ENCODE peak calls at places on chromosomes 4 and X, in nine cellular contexts. A is bronchial epithelial cell; D is ecto neural progenitor cell; W is stimulated activated CD4-positive, alpha-beta T cell treated with anti-CD3 and anti-CD28 coated beads, Interleukin-1b, Interleukin-23, amount 100 ng/mL, for 24 hours; I is activated naive CD4-positive, alpha-beta T cell; C is GM12865; V is NCI-H748 treated with DMSO at 0.1 percent for 48 hours; P is astrocyte of the hippocampus; Y is AG10803. K is an unnamed sample.

GRCh38 chr4:96649536-96649935 is 809.6 kb downstream of the PDHA2 start:
- DNase-seq in A (peak; percentile 49), D (no peak), W (no peak), I (no peak), C (no peak), V (no peak), P (peak; percentile 49), Y (no peak), K (peak; percentile 4)

GRCh38 chr4:76435689-76436176 is 704 bp downstream of the SHROOM3 start:
- DNase-seq in A (no peak), D (no peak), W (no peak), I (no peak), C (no peak), V (no peak), P (peak; percentile 70), Y (no peak), K (no peak)

GRCh38 chr4:1105067-1105466 is 8.3 kb downstream of the RNF212 start:
- DNase-seq in A (no peak), D (no peak), W (no peak), I (no peak), C (no peak), V (no peak), P (no peak), Y (no peak), K (no peak)

GRCh38 chr4:110106946-110107325 is 91.5 kb downstream of the ELOVL6 start:
- DNase-seq in A (peak; percentile 87), D (no peak), W (no peak), I (no peak), C (peak; percentile 60), V (no peak), P (peak; percentile 69), Y (peak; percentile 61), K (peak; percentile 36)

GRCh38 chr4:118967393-118967792 is 78.7 kb downstream of the SYNPO2 start:
- DNase-seq in A (peak; percentile 37), D (no peak), W (no peak), I (no peak), C (peak; percentile 26), V (no peak), P (peak; percentile 63), Y (peak; percentile 56), K (peak; percentile 54)

GRCh38 chr4:89404530-89404929 is 96.9 kb upstream of the GPRIN3 start:
- DNase-seq in A (no peak), D (no peak), W (no peak), I (no peak), C (no peak), V (no peak), P (no peak), Y (no peak), K (no peak)

GRCh38 chr4:89906316-89906715 is 11.7 kb downstream of the MMRN1 start:
- DNase-seq in A (no peak), D (no peak), W (no peak), I (no peak), C (no peak), V (no peak), P (no peak), Y (no peak), K (no peak)

GRCh38 chrX:101450951-101451350 is 34.3 kb upstream of the ARMCX4 start:
- DNase-seq in A (no peak), D (no peak), W (no peak), I (no peak), C (no peak), V (no peak), P (no peak), Y (peak; percentile 65), K (no peak)

GRCh38 chr4:78777556-78777900 is 1.4 kb downstream of the BMP2K start:
- DNase-seq in A (no peak), D (no peak), W (no peak), I (no peak), C (no peak), V (no peak), P (no peak), Y (no peak), K (no peak)

GRCh38 chrX:23667239-23668177 is at the start of gene PRDX4:
- DNase-seq in A (peak; percentile 58), D (peak; percentile 96), W (peak; percentile 70), I (peak; percentile 35), C (peak; percentile 93), V (peak; percentile 49), P (peak; percentile 94), Y (peak; percentile 85), K (peak; percentile 61)

GRCh38 chr4:184514121-184514988 is 40.0 kb upstream of the IRF2 start:
- DNase-seq in A (peak; percentile 72), D (no peak), W (peak; percentile 53), I (no peak), C (peak; percentile 97), V (no peak), P (peak; percentile 89), Y (peak; percentile 88), K (peak; percentile 62)

GRCh38 chr4:14862881-14863280 is 139.4 kb upstream of the CPEB2 start:
- DNase-seq in A (no peak), D (peak; percentile 57), W (no peak), I (no peak), C (no peak), V (no peak), P (peak; percentile 43), Y (no peak), K (no peak)

GRCh38 chr4:26073886-26074560 is 160.0 kb downstream of the SMIM20 start:
- DNase-seq in A (no peak), D (no peak), W (no peak), I (no peak), C (no peak), V (no peak), P (no peak), Y (no peak), K (no peak)

GRCh38 chr4:26636458-26636857 is 52.6 kb downstream of the TBC1D19 start:
- DNase-seq in A (no peak), D (no peak), W (no peak), I (no peak), C (no peak), V (no peak), P (no peak), Y (no peak), K (no peak)

GRCh38 chr4:7911044-7911578 is 28.6 kb downstream of the AFAP1 start:
- DNase-seq in A (peak; percentile 61), D (peak; percentile 78), W (no peak), I (no peak), C (no peak), V (no peak), P (peak; percentile 60), Y (peak; percentile 96), K (no peak)

GRCh38 chrX:146614693-146615524 is 194.7 kb upstream of the CXorf51B start:
- DNase-seq in A (no peak), D (no peak), W (no peak), I (no peak), C (no peak), V (no peak), P (no peak), Y (no peak), K (no peak)

GRCh38 chr4:158938462-158939044 is 164.3 kb upstream of the RAPGEF2 start:
- DNase-seq in A (no peak), D (no peak), W (no peak), I (no peak), C (no peak), V (no peak), P (peak; percentile 76), Y (peak; percentile 93), K (peak; percentile 41)

GRCh38 chrX:19462231-19462630 is 53.1 kb downstream of the MAP3K15 start:
- DNase-seq in A (no peak), D (no peak), W (no peak), I (no peak), C (no peak), V (no peak), P (peak; percentile 4), Y (no peak), K (no peak)

GRCh38 chr4:101136373-101137370 is 210.7 kb downstream of the PPP3CA start:
- DNase-seq in A (peak; percentile 26), D (no peak), W (no peak), I (no peak), C (no peak), V (peak; percentile 73), P (no peak), Y (no peak), K (no peak)

GRCh38 chrX:1717326-1717725 is 102.5 kb downstream of the ASMT start:
- DNase-seq in A (no peak), D (no peak), W (no peak), I (no peak), C (no peak), V (no peak), P (no peak), Y (no peak), K (no peak)

GRCh38 chr4:103443324-103443723 is 245.2 kb upstream of the CENPE start:
- DNase-seq in A (peak; percentile 77), D (no peak), W (no peak), I (no peak), C (no peak), V (peak; percentile 8), P (peak; percentile 23), Y (peak; percentile 2), K (no peak)

GRCh38 chr4:87843936-87844335 is 11.2 kb downstream of the MEPE start:
- DNase-seq in A (peak; percentile 51), D (no peak), W (no peak), I (no peak), C (no peak), V (no peak), P (no peak), Y (peak; percentile 82), K (no peak)

GRCh38 chr4:8913858-8914460 is 42.3 kb upstream of the HMX1 start:
- DNase-seq in A (no peak), D (peak; percentile 33), W (no peak), I (no peak), C (no peak), V (no peak), P (no peak), Y (no peak), K (no peak)

GRCh38 chr4:81314196-81314896 is 99.3 kb upstream of the PRKG2 start:
- DNase-seq in A (peak; percentile 1), D (no peak), W (no peak), I (no peak), C (peak; percentile 46), V (no peak), P (no peak), Y (peak; percentile 68), K (no peak)

GRCh38 chrX:130170752-130171445 is 863 bp upstream of the RAB33A start:
- DNase-seq in A (no peak), D (peak; percentile 80), W (peak; percentile 32), I (peak; percentile 6), C (peak; percentile 80), V (peak; percentile 80), P (peak; percentile 38), Y (no peak), K (no peak)

GRCh38 chr4:152633118-152633517 is 46.7 kb downstream of the TMEM154 start:
- DNase-seq in A (no peak), D (no peak), W (no peak), I (no peak), C (no peak), V (no peak), P (no peak), Y (no peak), K (no peak)

GRCh38 chrX:47815901-47816845 is 20.5 kb upstream of the ZNF81 start:
- DNase-seq in A (peak; percentile 54), D (no peak), W (no peak), I (no peak), C (no peak), V (no peak), P (peak; percentile 16), Y (peak; percentile 25), K (no peak)

GRCh38 chr4:146522862-146523205 is 1.1 kb upstream of the SLC10A7 start:
- DNase-seq in A (peak; percentile 10), D (no peak), W (no peak), I (no peak), C (peak; percentile 39), V (no peak), P (no peak), Y (no peak), K (no peak)

GRCh38 chr4:86834901-86835300 is 14.3 kb downstream of the SLC10A6 start:
- DNase-seq in A (peak; percentile 87), D (no peak), W (no peak), I (no peak), C (no peak), V (no peak), P (peak; percentile 67), Y (peak; percentile 85), K (peak; percentile 41)

GRCh38 chrX:23673108-23673507 is 5.8 kb downstream of the PRDX4 start:
- DNase-seq in A (no peak), D (no peak), W (no peak), I (no peak), C (no peak), V (no peak), P (no peak), Y (no peak), K (no peak)

GRCh38 chrX:137278825-137279224 is 245.0 kb upstream of the GPR101 start:
- DNase-seq in A (no peak), D (no peak), W (no peak), I (no peak), C (no peak), V (no peak), P (no peak), Y (no peak), K (no peak)

K was measured in astrocyte of the cerebellum.